ENCODE peak calls at places on chromosomes 1 and 21, in nine cellular contexts. U is aorta; H is CD4-positive, alpha-beta T cell; M is hippocampal formation; F is LoVo; P is stimulated activated CD4-positive, alpha-beta T cell treated with anti-CD3 and anti-CD28 coated beads, Interleukin-4, amount 100 ng/mL, for 48 hours; Q is mucosa of descending colon; K is fibroblast of pulmonary artery; W is activated CD4-positive, alpha-beta T cell treated with anti-CD3 and anti-CD28 coated beads, Interleukin-2, amount 10 ng/mL, durations not matched to agents 7 days and 5 days. A is an unnamed sample.
A peak's percentile ranks its signal among the peaks of the same experiment; 100 is the strongest.

GRCh38 chr1:69952691-69953090 is 252.7 kb downstream of the LRRC40 start:
- DNase-seq in W (no peak), Q (no peak), U (no peak), M (no peak), H (no peak), F (no peak), P (no peak), K (no peak), A (no peak)

GRCh38 chr1:27807385-27807784 is 23.2 kb upstream of the PPP1R8 start:
- DNase-seq in K (peak; percentile 58), W (no peak), M (no peak), H (no peak), Q (no peak), F (no peak), U (no peak), P (no peak), A (no peak)

GRCh38 chr1:166026561-166026960 is 140.2 kb downstream of the FAM78B start:
- DNase-seq in P (no peak), F (no peak), M (no peak), U (no peak), H (no peak), W (no peak), Q (no peak), K (no peak), A (no peak)

GRCh38 chr1:110464340-110464739 is 13.4 kb downstream of the PROK1 start:
- DNase-seq in F (peak; percentile 21), H (no peak), Q (no peak), U (no peak), P (no peak), M (no peak), K (peak; percentile 68), W (no peak), A (peak; percentile 10)

GRCh38 chr1:7629465-7630195 is 141.5 kb upstream of the VAMP3 start:
- DNase-seq in H (no peak), M (no peak), F (no peak), K (no peak), P (no peak), W (no peak), U (no peak), Q (no peak), A (no peak)

GRCh38 chr21:42164064-42164789 is 54.7 kb upstream of the ABCG1 start:
- DNase-seq in H (peak; percentile 47), W (peak; percentile 67), P (peak; percentile 33), Q (peak; percentile 90), M (peak; percentile 25), K (peak; percentile 47), F (peak; percentile 24), U (peak; percentile 78), A (no peak)

GRCh38 chr1:241336335-241336734 is 20.7 kb downstream of the RGS7 start:
- DNase-seq in F (no peak), M (no peak), H (no peak), K (no peak), Q (no peak), W (no peak), U (no peak), P (no peak), A (peak; percentile 42)

GRCh38 chr1:47194314-47194713 is 4.5 kb upstream of the PDZK1IP1 start:
- DNase-seq in H (no peak), W (no peak), F (no peak), Q (no peak), K (no peak), M (no peak), P (no peak), U (no peak), A (no peak)

GRCh38 chr1:91404151-91405012 is at the start of gene HFM1:
- DNase-seq in W (peak; percentile 46), F (peak; percentile 82), H (no peak), M (peak; percentile 52), U (peak; percentile 82), P (peak; percentile 28), K (peak; percentile 74), Q (peak; percentile 56), A (peak; percentile 82)

GRCh38 chr1:6447818-6448748 is 17.9 kb downstream of the TNFRSF25 start:
- DNase-seq in Q (peak; percentile 64), K (no peak), W (no peak), M (no peak), U (no peak), F (no peak), H (peak; percentile 55), P (no peak), A (no peak)

GRCh38 chr1:170307426-170307825 is 161.7 kb downstream of the NTMT2 start:
- DNase-seq in F (no peak), P (no peak), M (no peak), K (no peak), U (no peak), Q (no peak), H (no peak), W (no peak), A (no peak)

GRCh38 chr1:36665478-36666080 is 182.9 kb upstream of the CSF3R start:
- DNase-seq in P (no peak), H (no peak), W (no peak), M (no peak), Q (peak; percentile 15), K (no peak), F (no peak), U (no peak), A (no peak)

GRCh38 chr1:4019606-4020331 is 119.7 kb upstream of the C1orf174 start:
- DNase-seq in U (no peak), M (no peak), P (no peak), W (no peak), Q (no peak), F (no peak), H (no peak), K (no peak), A (no peak)

GRCh38 chr1:57401671-57402070 is 22.2 kb downstream of the DAB1 start:
- DNase-seq in K (no peak), U (no peak), F (no peak), W (no peak), Q (no peak), H (no peak), M (no peak), P (no peak), A (no peak)

GRCh38 chr1:11842154-11843041 is 5.2 kb downstream of the NPPA start:
- DNase-seq in P (no peak), W (no peak), U (no peak), F (no peak), H (no peak), Q (peak; percentile 25), K (peak; percentile 89), M (no peak), A (peak; percentile 5)

GRCh38 chr1:175887521-175887920 is 144.1 kb upstream of the TNR start:
- DNase-seq in Q (no peak), H (no peak), M (no peak), F (no peak), W (no peak), K (no peak), U (no peak), P (no peak), A (no peak)

GRCh38 chr1:203215573-203215972 is 13.9 kb downstream of the CHIT1 start:
- DNase-seq in P (no peak), W (no peak), F (no peak), K (no peak), H (no peak), Q (no peak), U (no peak), M (no peak), A (no peak)

GRCh38 chr1:16076871-16077250 is 3.4 kb upstream of the FAM131C start:
- DNase-seq in W (no peak), U (no peak), Q (no peak), M (no peak), H (no peak), P (no peak), F (no peak), K (no peak), A (peak; percentile 56)

GRCh38 chr1:27141266-27142003 is 13.5 kb downstream of the SLC9A1 start:
- DNase-seq in H (no peak), M (no peak), Q (peak; percentile 80), U (no peak), W (no peak), P (no peak), K (no peak), F (peak; percentile 69), A (no peak)

A was measured in astrocyte of the spinal cord.